ENCODE peak calls at places on chromosomes 1 and 21, in nine cellular contexts. E is T-helper 9 cell, U is HEK293T, D is HS-5, V is memory B cell, C is NCI-H748 treated with DMSO at 0.1 percent for 48 hours, Z is endodermal cell, Y is retina, N is osteocyte. W is an unnamed sample.

GRCh38 chr1:109530457-109531204 is 9.0 kb upstream of the GPR61 start:
- DNase-seq in Y (no peak), N (peak), U (no peak), V (no peak), D (no peak), Z (no peak), C (no peak), E (no peak), W (peak)

GRCh38 chr1:41613646-41614592 is 129.4 kb upstream of the EDN2 start:
- DNase-seq in N (peak), D (peak), U (no peak), Z (peak), Y (peak), C (no peak), E (no peak), V (no peak), W (no peak)

GRCh38 chr21:28068455-28069358 is 924.0 kb downstream of the LTN1 start:
- DNase-seq in C (no peak), U (no peak), D (no peak), E (no peak), V (no peak), Z (peak), Y (no peak), N (no peak), W (peak)

GRCh38 chr1:35298464-35298863 is 30.0 kb downstream of the ZMYM4 start:
- DNase-seq in U (peak), Z (peak), E (no peak), C (no peak), D (no peak), N (no peak), Y (peak), V (peak), W (peak)

GRCh38 chr1:33300673-33301072 is 20.2 kb downstream of the A3GALT2 start:
- DNase-seq in D (no peak), U (no peak), N (no peak), Z (no peak), Y (no peak), V (no peak), E (no peak), C (no peak), W (no peak)

GRCh38 chr1:229066591-229066990 is 204.3 kb upstream of the RAB4A start:
- DNase-seq in U (no peak), E (no peak), D (no peak), Y (no peak), C (no peak), Z (no peak), V (no peak), N (no peak), W (no peak)

GRCh38 chr21:43726686-43727570 is 8.0 kb downstream of the PDXK start:
- DNase-seq in D (no peak), Y (no peak), N (no peak), E (no peak), V (no peak), U (no peak), Z (peak), C (no peak), W (no peak)

GRCh38 chr1:39635871-39636210 is 3.6 kb downstream of the HEYL start:
- DNase-seq in Y (no peak), E (no peak), U (no peak), V (no peak), D (no peak), N (no peak), Z (no peak), C (no peak), W (no peak)

GRCh38 chr1:910881-911721 is 12.6 kb upstream of the SAMD11 start:
- DNase-seq in Y (peak), N (no peak), Z (peak), V (no peak), C (no peak), D (no peak), U (no peak), E (no peak), W (no peak)

GRCh38 chr1:156816561-156817328 is at the start of gene SH2D2A:
- DNase-seq in Y (peak), Z (no peak), U (no peak), E (peak), N (no peak), D (no peak), C (no peak), V (peak), W (peak)

W was measured in gastrocnemius medialis.